ENCODE peak calls at places on chromosome 22, in five cellular contexts. One of them, this sample, is unnamed. For H3K27me3, the result is how much of the 10 kb centered on the place peaks cover.

GRCh38 chr22:33047744-33048143 is 10.4 kb downstream of the SYN3 start:
- DNase-seq in H7: no peak
- DNase-seq in body of pancreas: no peak
- DNase-seq in gastrocnemius medialis: no peak
- DNase-seq in neural progenitor cell: no peak
- DNase-seq in this sample: no peak

GRCh38 chr22:20803696-20804324 is 29.9 kb downstream of the SERPIND1 start:
- DNase-seq in H7: peak
- DNase-seq in body of pancreas: peak
- DNase-seq in gastrocnemius medialis: no peak
- DNase-seq in neural progenitor cell: peak
- DNase-seq in this sample: no peak

GRCh38 chr22:19992921-19993355 is 23.7 kb downstream of the ARVCF start:
- DNase-seq in H7: no peak
- DNase-seq in body of pancreas: no peak
- DNase-seq in gastrocnemius medialis: no peak
- DNase-seq in neural progenitor cell: no peak
- DNase-seq in this sample: no peak

GRCh38 chr22:38144025-38144405 is 33.5 kb upstream of the BAIAP2L2 start:
- DNase-seq in H7: peak
- DNase-seq in body of pancreas: no peak
- DNase-seq in gastrocnemius medialis: no peak
- DNase-seq in neural progenitor cell: no peak
- DNase-seq in this sample: no peak

GRCh38 chr22:18031670-18032454 is 7.5 kb upstream of the MICAL3 start:
- DNase-seq in H7: no peak
- DNase-seq in body of pancreas: peak
- DNase-seq in gastrocnemius medialis: peak
- DNase-seq in neural progenitor cell: no peak
- DNase-seq in this sample: peak

GRCh38 chr22:38935023-38935422 is 22.4 kb upstream of the APOBEC3A start:
- DNase-seq in H7: no peak
- DNase-seq in body of pancreas: peak
- DNase-seq in gastrocnemius medialis: peak
- DNase-seq in neural progenitor cell: no peak
- DNase-seq in this sample: no peak

GRCh38 chr22:28175730-28176492 is 256.9 kb upstream of the PITPNB start:
- DNase-seq in H7: no peak
- DNase-seq in body of pancreas: no peak
- DNase-seq in gastrocnemius medialis: no peak
- DNase-seq in neural progenitor cell: no peak
- DNase-seq in this sample: no peak

GRCh38 chr22:44646668-44647067 is 55.3 kb upstream of the PRR5 start:
- DNase-seq in H7: peak
- DNase-seq in body of pancreas: no peak
- DNase-seq in gastrocnemius medialis: no peak
- DNase-seq in neural progenitor cell: no peak
- DNase-seq in this sample: no peak

GRCh38 chr22:33918676-33919590 is 1.3 kb downstream of the LARGE1 start:
- DNase-seq in H7: no peak
- DNase-seq in body of pancreas: no peak
- DNase-seq in gastrocnemius medialis: no peak
- DNase-seq in neural progenitor cell: no peak
- DNase-seq in this sample: no peak

GRCh38 chr22:45083659-45084305 is 74.0 kb upstream of the PHF21B start:
- DNase-seq in H7: no peak
- DNase-seq in body of pancreas: no peak
- DNase-seq in gastrocnemius medialis: no peak
- DNase-seq in neural progenitor cell: no peak
- DNase-seq in this sample: no peak

GRCh38 chr22:40803292-40803691 is 15.9 kb downstream of the SLC25A17 start:
- DNase-seq in H7: no peak
- DNase-seq in body of pancreas: no peak
- DNase-seq in gastrocnemius medialis: no peak
- DNase-seq in neural progenitor cell: no peak
- DNase-seq in this sample: no peak

GRCh38 chr22:37228106-37229011 is 15.7 kb downstream of the RAC2 start:
- DNase-seq in H7: no peak
- DNase-seq in body of pancreas: peak
- DNase-seq in gastrocnemius medialis: no peak
- DNase-seq in neural progenitor cell: no peak
- DNase-seq in this sample: no peak

GRCh38 chr22:24186892-24187670 is 5.8 kb downstream of the SUSD2 start:
- DNase-seq in H7: peak
- DNase-seq in body of pancreas: no peak
- DNase-seq in gastrocnemius medialis: no peak
- DNase-seq in neural progenitor cell: no peak
- DNase-seq in this sample: no peak

GRCh38 chr22:30234786-30235470 is 11.6 kb downstream of the LIF start:
- DNase-seq in H7: no peak
- DNase-seq in body of pancreas: peak
- DNase-seq in gastrocnemius medialis: no peak
- DNase-seq in neural progenitor cell: no peak
- DNase-seq in this sample: no peak

GRCh38 chr22:30408388-30409101 is 11.7 kb downstream of the SEC14L2 start:
- DNase-seq in H7: no peak
- DNase-seq in body of pancreas: no peak
- DNase-seq in gastrocnemius medialis: peak
- DNase-seq in neural progenitor cell: no peak
- DNase-seq in this sample: no peak

GRCh38 chr22:19666663-19667593 is 47.4 kb upstream of the SEPTIN5 start:
- DNase-seq in H7: no peak
- DNase-seq in body of pancreas: no peak
- DNase-seq in gastrocnemius medialis: no peak
- DNase-seq in neural progenitor cell: no peak
- DNase-seq in this sample: no peak

GRCh38 chr22:25193548-25193947 is 6.1 kb upstream of the CRYBB3 start:
- DNase-seq in H7: peak
- DNase-seq in body of pancreas: no peak
- DNase-seq in gastrocnemius medialis: no peak
- DNase-seq in neural progenitor cell: peak
- DNase-seq in this sample: no peak

GRCh38 chr22:50439314-50440250 is 35.3 kb downstream of the SBF1 start:
- DNase-seq in H7: no peak
- DNase-seq in body of pancreas: no peak
- DNase-seq in gastrocnemius medialis: no peak
- DNase-seq in neural progenitor cell: no peak
- DNase-seq in this sample: peak

GRCh38 chr22:23524226-23524625 is 55.9 kb downstream of the IGLL1 start:
- DNase-seq in H7: no peak
- DNase-seq in body of pancreas: no peak
- DNase-seq in gastrocnemius medialis: no peak
- DNase-seq in neural progenitor cell: no peak
- DNase-seq in this sample: no peak

GRCh38 chr22:36356708-36357694 is 30.8 kb downstream of the MYH9 start:
- DNase-seq in H7: no peak
- DNase-seq in body of pancreas: no peak
- DNase-seq in gastrocnemius medialis: no peak
- DNase-seq in neural progenitor cell: no peak
- DNase-seq in this sample: no peak

GRCh38 chr22:22037740-22038139 is 55.2 kb upstream of the TOP3B start:
- DNase-seq in H7: no peak
- DNase-seq in body of pancreas: no peak
- DNase-seq in gastrocnemius medialis: no peak
- DNase-seq in neural progenitor cell: peak
- DNase-seq in this sample: no peak

GRCh38 chr22:22035771-22036314 is 53.3 kb upstream of the TOP3B start:
- DNase-seq in H7: no peak
- DNase-seq in body of pancreas: no peak
- DNase-seq in gastrocnemius medialis: no peak
- DNase-seq in neural progenitor cell: no peak
- DNase-seq in this sample: no peak

GRCh38 chr22:22038178-22038880 is 55.7 kb upstream of the TOP3B start:
- DNase-seq in H7: no peak
- DNase-seq in body of pancreas: no peak
- DNase-seq in gastrocnemius medialis: no peak
- DNase-seq in neural progenitor cell: no peak
- DNase-seq in this sample: no peak

GRCh38 chr22:22036588-22036987 is 54.0 kb upstream of the TOP3B start:
- DNase-seq in H7: no peak
- DNase-seq in body of pancreas: no peak
- DNase-seq in gastrocnemius medialis: no peak
- DNase-seq in neural progenitor cell: no peak
- DNase-seq in this sample: no peak

GRCh38 chr22:22037229-22037628 is 54.6 kb upstream of the TOP3B start:
- DNase-seq in H7: no peak
- DNase-seq in body of pancreas: no peak
- DNase-seq in gastrocnemius medialis: no peak
- DNase-seq in neural progenitor cell: peak
- DNase-seq in this sample: no peak
- H3K27me3 ChIP-seq in H7: half or more
- H3K27me3 ChIP-seq in body of pancreas: under half
- H3K27me3 ChIP-seq in gastrocnemius medialis: under half
- H3K27me3 ChIP-seq in neural progenitor cell: half or more
- H3K27me3 ChIP-seq in this sample: under half

GRCh38 chr22:46148885-46149492 is 1.3 kb upstream of the PPARA start:
- DNase-seq in H7: no peak
- DNase-seq in body of pancreas: no peak
- DNase-seq in gastrocnemius medialis: no peak
- DNase-seq in neural progenitor cell: no peak
- DNase-seq in this sample: no peak

GRCh38 chr22:46146329-46146728 is 4.0 kb upstream of the PPARA start:
- DNase-seq in H7: no peak
- DNase-seq in body of pancreas: no peak
- DNase-seq in gastrocnemius medialis: no peak
- DNase-seq in neural progenitor cell: no peak
- DNase-seq in this sample: no peak

GRCh38 chr22:46148336-46148735 is 2.0 kb upstream of the PPARA start:
- DNase-seq in H7: no peak
- DNase-seq in body of pancreas: no peak
- DNase-seq in gastrocnemius medialis: no peak
- DNase-seq in neural progenitor cell: no peak
- DNase-seq in this sample: no peak

GRCh38 chr22:46147061-46147460 is 3.3 kb upstream of the PPARA start:
- DNase-seq in H7: peak
- DNase-seq in body of pancreas: no peak
- DNase-seq in gastrocnemius medialis: no peak
- DNase-seq in neural progenitor cell: no peak
- DNase-seq in this sample: no peak

GRCh38 chr22:46147471-46148267 is 2.7 kb upstream of the PPARA start:
- DNase-seq in H7: peak
- DNase-seq in body of pancreas: peak
- DNase-seq in gastrocnemius medialis: no peak
- DNase-seq in neural progenitor cell: no peak
- DNase-seq in this sample: no peak
- H3K27me3 ChIP-seq in H7: half or more
- H3K27me3 ChIP-seq in body of pancreas: under half
- H3K27me3 ChIP-seq in gastrocnemius medialis: under half
- H3K27me3 ChIP-seq in neural progenitor cell: half or more
- H3K27me3 ChIP-seq in this sample: under half

GRCh38 chr22:49199224-49199623 is 628.4 kb downstream of the BRD1 start:
- DNase-seq in H7: no peak
- DNase-seq in body of pancreas: no peak
- DNase-seq in gastrocnemius medialis: no peak
- DNase-seq in neural progenitor cell: no peak
- DNase-seq in this sample: no peak
- H3K27me3 ChIP-seq in H7: under half
- H3K27me3 ChIP-seq in body of pancreas: under half
- H3K27me3 ChIP-seq in gastrocnemius medialis: under half
- H3K27me3 ChIP-seq in neural progenitor cell: under half
- H3K27me3 ChIP-seq in this sample: under half

GRCh38 chr22:48415535-48415934 is 1412.1 kb downstream of the BRD1 start:
- DNase-seq in H7: no peak
- DNase-seq in body of pancreas: no peak
- DNase-seq in gastrocnemius medialis: no peak
- DNase-seq in neural progenitor cell: no peak
- DNase-seq in this sample: peak

GRCh38 chr22:48418831-48419230 is 1408.8 kb downstream of the BRD1 start:
- DNase-seq in H7: no peak
- DNase-seq in body of pancreas: no peak
- DNase-seq in gastrocnemius medialis: no peak
- DNase-seq in neural progenitor cell: no peak
- DNase-seq in this sample: no peak

GRCh38 chr22:48410536-48410935 is 1417.1 kb downstream of the BRD1 start:
- DNase-seq in H7: no peak
- DNase-seq in body of pancreas: no peak
- DNase-seq in gastrocnemius medialis: no peak
- DNase-seq in neural progenitor cell: no peak
- DNase-seq in this sample: no peak

GRCh38 chr22:48417143-48418070 is 1410.3 kb downstream of the BRD1 start:
- DNase-seq in H7: peak
- DNase-seq in body of pancreas: no peak
- DNase-seq in gastrocnemius medialis: no peak
- DNase-seq in neural progenitor cell: no peak
- DNase-seq in this sample: peak

DNA sequence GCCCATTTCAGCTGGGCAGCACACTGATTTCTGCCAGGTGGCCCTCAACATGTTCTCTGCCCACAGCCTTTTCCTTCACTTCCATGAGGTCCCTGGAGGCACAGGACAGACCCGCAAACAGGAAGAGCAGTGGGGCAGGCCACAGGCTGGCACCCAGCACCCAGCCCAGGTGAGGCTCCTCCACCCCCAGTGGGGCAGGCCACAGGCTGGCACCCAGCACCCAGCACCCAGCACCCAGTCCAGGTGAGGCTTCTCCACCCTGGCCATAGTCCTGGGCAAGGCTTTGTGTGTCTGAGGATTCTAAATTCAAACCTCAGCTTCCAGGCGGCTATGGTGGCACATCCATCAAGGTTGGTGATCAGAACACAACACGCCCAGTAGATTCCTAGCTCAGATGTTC is 1413.0 kb downstream of the BRD1 start:
- DNase-seq in H7: no peak
- DNase-seq in body of pancreas: no peak
- DNase-seq in gastrocnemius medialis: no peak
- DNase-seq in neural progenitor cell: no peak
- DNase-seq in this sample: no peak
- H3K27me3 ChIP-seq in H7: under half
- H3K27me3 ChIP-seq in body of pancreas: under half
- H3K27me3 ChIP-seq in gastrocnemius medialis: under half
- H3K27me3 ChIP-seq in neural progenitor cell: under half
- H3K27me3 ChIP-seq in this sample: under half

GRCh38 chr22:47143249-47143938 is 380.9 kb downstream of the TBC1D22A start:
- DNase-seq in H7: no peak
- DNase-seq in body of pancreas: peak
- DNase-seq in gastrocnemius medialis: no peak
- DNase-seq in neural progenitor cell: no peak
- DNase-seq in this sample: no peak
- H3K27me3 ChIP-seq in H7: under half
- H3K27me3 ChIP-seq in body of pancreas: under half
- H3K27me3 ChIP-seq in gastrocnemius medialis: under half
- H3K27me3 ChIP-seq in neural progenitor cell: under half
- H3K27me3 ChIP-seq in this sample: under half

GRCh38 chr22:42365337-42365865 is 66.8 kb downstream of the NFAM1 start:
- DNase-seq in H7: peak
- DNase-seq in body of pancreas: no peak
- DNase-seq in gastrocnemius medialis: no peak
- DNase-seq in neural progenitor cell: peak
- DNase-seq in this sample: no peak

GRCh38 chr22:42367980-42368378 is 64.2 kb downstream of the NFAM1 start:
- DNase-seq in H7: no peak
- DNase-seq in body of pancreas: peak
- DNase-seq in gastrocnemius medialis: no peak
- DNase-seq in neural progenitor cell: no peak
- DNase-seq in this sample: no peak

GRCh38 chr22:42364641-42365336 is 67.4 kb downstream of the NFAM1 start:
- DNase-seq in H7: no peak
- DNase-seq in body of pancreas: no peak
- DNase-seq in gastrocnemius medialis: no peak
- DNase-seq in neural progenitor cell: no peak
- DNase-seq in this sample: peak

GRCh38 chr22:42366815-42367581 is 65.2 kb downstream of the NFAM1 start:
- DNase-seq in H7: no peak
- DNase-seq in body of pancreas: peak
- DNase-seq in gastrocnemius medialis: no peak
- DNase-seq in neural progenitor cell: no peak
- DNase-seq in this sample: no peak

GRCh38 chr22:42365942-42366660 is 66.1 kb downstream of the NFAM1 start:
- DNase-seq in H7: no peak
- DNase-seq in body of pancreas: no peak
- DNase-seq in gastrocnemius medialis: no peak
- DNase-seq in neural progenitor cell: no peak
- DNase-seq in this sample: no peak
- H3K27me3 ChIP-seq in H7: under half
- H3K27me3 ChIP-seq in body of pancreas: under half
- H3K27me3 ChIP-seq in gastrocnemius medialis: under half
- H3K27me3 ChIP-seq in neural progenitor cell: under half
- H3K27me3 ChIP-seq in this sample: under half

This sample was measured in ascending aorta.